ENCODE peak calls at places on chromosomes 3 and 15, in eight cellular contexts. C is A549, S is ovary, A is heart left ventricle, B is body of pancreas, J is spleen, V is K562, D is HCT116. Q is an unnamed sample.
A peak's percentile ranks its signal among the peaks of the same experiment; 100 is the strongest.

GRCh38 chr3:186453531-186453930 is 90.6 kb downstream of the CRYGS start:
- DNase-seq in C (no peak), S (no peak), A (no peak), B (no peak), J (no peak), V (no peak), D (no peak), Q (no peak)

GRCh38 chr3:35908366-35909232 is 269.3 kb downstream of the ARPP21 start:
- DNase-seq in C (peak; percentile 78), S (no peak), A (peak; percentile 63), B (peak; percentile 72), J (no peak), V (peak; percentile 44), D (peak; percentile 15), Q (no peak)

GRCh38 chr15:43186003-43186353 is 775 bp downstream of the CCNDBP1 start:
- DNase-seq in C (peak; percentile 10), S (no peak), A (no peak), B (peak; percentile 29), J (no peak), V (no peak), D (no peak), Q (no peak)

GRCh38 chr3:143763568-143764162 is 84.6 kb downstream of the SLC9A9 start:
- DNase-seq in C (peak; percentile 4), S (no peak), A (no peak), B (no peak), J (no peak), V (no peak), D (no peak), Q (no peak)

GRCh38 chr3:125043599-125044151 is 12.1 kb downstream of the HEG1 start:
- DNase-seq in C (no peak), S (no peak), A (peak; percentile 76), B (peak; percentile 38), J (no peak), V (no peak), D (no peak), Q (no peak)

GRCh38 chr3:171757377-171758034 is 52.8 kb downstream of the PLD1 start:
- DNase-seq in C (no peak), S (no peak), A (no peak), B (no peak), J (no peak), V (no peak), D (no peak), Q (no peak)

GRCh38 chr3:125435231-125435630 is 60.1 kb upstream of the ZNF148 start:
- DNase-seq in C (no peak), S (no peak), A (no peak), B (no peak), J (no peak), V (no peak), D (no peak), Q (no peak)

GRCh38 chr15:73284073-73284472 is 84.7 kb downstream of the HCN4 start:
- DNase-seq in C (peak; percentile 17), S (no peak), A (no peak), B (no peak), J (no peak), V (no peak), D (no peak), Q (no peak)

GRCh38 chr3:13346481-13347389 is 73.4 kb downstream of the NUP210 start:
- DNase-seq in C (no peak), S (no peak), A (peak; percentile 55), B (peak; percentile 19), J (peak; percentile 86), V (no peak), D (no peak), Q (no peak)

GRCh38 chr3:82382831-82383230 is 621.4 kb upstream of the GBE1 start:
- DNase-seq in C (no peak), S (no peak), A (no peak), B (no peak), J (no peak), V (no peak), D (no peak), Q (no peak)

GRCh38 chr15:73139416-73140082 is 87.3 kb downstream of the NEO1 start:
- DNase-seq in C (no peak), S (no peak), A (no peak), B (no peak), J (no peak), V (no peak), D (no peak), Q (no peak)

GRCh38 chr3:61008168-61008737 is 243.0 kb downstream of the FHIT start:
- DNase-seq in C (no peak), S (no peak), A (no peak), B (no peak), J (no peak), V (no peak), D (no peak), Q (no peak)

GRCh38 chr3:43794776-43795175 is 104.0 kb downstream of the ABHD5 start:
- DNase-seq in C (no peak), S (no peak), A (no peak), B (no peak), J (no peak), V (no peak), D (peak; percentile 19), Q (no peak)

GRCh38 chr15:70142322-70143191 is 44.8 kb upstream of the TLE3 start:
- DNase-seq in C (peak; percentile 27), S (peak; percentile 88), A (peak; percentile 82), B (no peak), J (no peak), V (no peak), D (no peak), Q (no peak)

GRCh38 chr15:92938387-92938786 is 38.3 kb downstream of the CHD2 start:
- DNase-seq in C (no peak), S (no peak), A (no peak), B (no peak), J (no peak), V (no peak), D (no peak), Q (no peak)

DNA sequence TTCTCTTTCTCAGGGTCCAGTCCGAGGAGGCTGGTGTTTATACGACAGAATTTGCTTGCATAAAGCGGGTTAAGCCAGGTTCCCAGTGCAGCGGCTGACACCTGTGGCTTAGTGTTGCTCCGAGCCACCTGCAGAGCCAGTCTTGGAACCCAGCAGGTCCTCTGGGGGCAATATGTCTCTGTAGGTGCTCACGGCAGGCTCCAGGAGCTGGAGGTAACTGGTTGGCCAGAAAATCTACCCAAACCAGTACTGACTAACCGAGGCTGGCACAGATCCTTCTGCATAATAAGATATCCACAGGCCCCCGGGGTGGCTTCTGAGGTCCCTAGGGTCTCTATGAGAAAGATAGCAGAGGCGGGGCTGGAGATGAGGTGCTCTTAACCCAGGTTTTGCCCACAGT is 3.2 kb downstream of the MGLL start:
- DNase-seq in C (no peak), S (no peak), A (no peak), B (no peak), J (no peak), V (no peak), D (no peak), Q (no peak)
- H3K4me1 ChIP-seq in C (peaks cover 59% of the 10 kb centered on the region), S (no peaks in the 10 kb centered on the region), A (peaks cover 76% of the 10 kb centered on the region), B (peaks cover 38% of the 10 kb centered on the region), J (peaks cover 17% of the 10 kb centered on the region), V (peaks cover 9% of the 10 kb centered on the region), D (peaks cover 42% of the 10 kb centered on the region), Q (peaks cover 93% of the 10 kb centered on the region)

GRCh38 chr3:16265455-16265786 is 409 bp downstream of the OXNAD1 start:
- DNase-seq in C (no peak), S (no peak), A (no peak), B (no peak), J (no peak), V (no peak), D (no peak), Q (no peak)

GRCh38 chr3:16264174-16264707 is 502 bp downstream of the DPH3 start:
- DNase-seq in C (no peak), S (no peak), A (no peak), B (no peak), J (peak; percentile 72), V (peak; percentile 51), D (no peak), Q (no peak)

GRCh38 chr3:16270855-16271254 is 5.8 kb downstream of the OXNAD1 start:
- DNase-seq in C (no peak), S (no peak), A (no peak), B (no peak), J (no peak), V (no peak), D (no peak), Q (no peak)

GRCh38 chr3:16264708-16265454 is at the start of the genes DPH3 and OXNAD1:
- DNase-seq in C (peak; percentile 99), S (peak; percentile 100), A (peak; percentile 100), B (peak; percentile 100), J (peak; percentile 100), V (peak; percentile 98), D (peak; percentile 99), Q (peak; percentile 98)

GRCh38 chr3:16266714-16267113 is 1.7 kb downstream of the OXNAD1 start:
- DNase-seq in C (no peak), S (no peak), A (no peak), B (no peak), J (no peak), V (no peak), D (no peak), Q (no peak)
- H3K4me3 ChIP-seq in C (no peak overlapping the region), S (no peak overlapping the region), A (no peak overlapping the region), B (no peak overlapping the region), J (no peak overlapping the region), V (peak overlapping the region; percentile 79), D (no peak overlapping the region), Q (no peak overlapping the region)

GRCh38 chr15:85336870-85337269 is 43.5 kb upstream of the AKAP13 start:
- DNase-seq in C (no peak), S (no peak), A (peak; percentile 67), B (no peak), J (no peak), V (no peak), D (no peak), Q (no peak)

GRCh38 chr15:85333132-85333831 is 47.1 kb upstream of the AKAP13 start:
- DNase-seq in C (no peak), S (no peak), A (no peak), B (no peak), J (no peak), V (no peak), D (no peak), Q (no peak)

GRCh38 chr15:85334241-85334640 is 46.2 kb upstream of the AKAP13 start:
- DNase-seq in C (no peak), S (no peak), A (no peak), B (no peak), J (no peak), V (no peak), D (no peak), Q (no peak)

GRCh38 chr15:85337398-85338074 is 42.9 kb upstream of the AKAP13 start:
- DNase-seq in C (no peak), S (no peak), A (peak; percentile 44), B (no peak), J (no peak), V (no peak), D (no peak), Q (no peak)

GRCh38 chr15:85335193-85335939 is 45.0 kb upstream of the AKAP13 start:
- DNase-seq in C (no peak), S (no peak), A (no peak), B (no peak), J (no peak), V (no peak), D (no peak), Q (no peak)
- TF ChIP-seq POLR2A in C (no peak), S (no peak), A (no peak), B (no peak), J (no peak), V (no peak), D (no peak), Q (no peak)

DNA sequence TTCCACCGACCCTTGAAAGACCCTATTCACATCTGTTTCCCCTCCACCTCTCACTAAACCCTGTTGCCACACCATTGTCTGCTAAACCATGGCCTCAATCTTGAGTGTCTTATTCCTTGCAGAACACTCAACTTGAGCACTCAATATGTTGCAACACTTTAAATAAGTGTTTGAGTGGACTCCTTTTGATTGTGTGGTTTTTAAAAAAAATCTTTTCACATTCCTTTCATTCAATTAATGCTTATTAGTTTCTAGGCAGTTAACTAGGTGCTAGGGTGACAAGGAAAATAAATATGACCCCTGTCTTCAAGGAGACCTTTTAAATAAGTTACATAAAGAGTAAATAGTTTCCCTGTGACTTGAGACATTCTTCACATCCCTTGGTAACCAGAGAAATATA is 13.3 kb upstream of the HHLA2 start:
- DNase-seq in C (no peak), S (no peak), A (no peak), B (no peak), J (no peak), V (no peak), D (no peak), Q (no peak)
- H3K4me1 ChIP-seq in C (no peaks in the 10 kb centered on the region), S (no peaks in the 10 kb centered on the region), A (no peaks in the 10 kb centered on the region), B (no peaks in the 10 kb centered on the region), J (no peaks in the 10 kb centered on the region), V (no peaks in the 10 kb centered on the region), D (no peaks in the 10 kb centered on the region), Q (no peaks in the 10 kb centered on the region)